ENCODE peak calls at places on chromosomes 7 and 10, in ten cellular contexts. One of them, this sample, is unnamed.

GRCh38 chr7:159137906-159138305 is 6.8 kb downstream of the VIPR2 start:
- DNase-seq in keratinocyte: no peak
- DNase-seq in upper lobe of left lung: no peak
- DNase-seq in bronchial epithelial cell: no peak
- DNase-seq in left lung: no peak
- DNase-seq in stomach: peak
- DNase-seq in suprapubic skin: peak
- DNase-seq in ovary: no peak
- DNase-seq in fibroblast of the aortic adventitia: no peak
- DNase-seq in CD4-positive, CD25-positive, alpha-beta regulatory T cell: no peak
- DNase-seq in this sample: no peak

GRCh38 chr7:90455163-90456030 is 14.0 kb upstream of the PTTG1IP2 start:
- DNase-seq in upper lobe of left lung: no peak
- DNase-seq in ovary: no peak
- DNase-seq in suprapubic skin: no peak
- DNase-seq in stomach: no peak
- DNase-seq in bronchial epithelial cell: peak
- DNase-seq in fibroblast of the aortic adventitia: peak
- DNase-seq in left lung: no peak
- DNase-seq in keratinocyte: no peak
- DNase-seq in CD4-positive, CD25-positive, alpha-beta regulatory T cell: peak
- DNase-seq in this sample: no peak

GRCh38 chr10:4332764-4333473 is 493.1 kb upstream of the AKR1E2 start:
- DNase-seq in fibroblast of the aortic adventitia: no peak
- DNase-seq in left lung: no peak
- DNase-seq in ovary: no peak
- DNase-seq in CD4-positive, CD25-positive, alpha-beta regulatory T cell: peak
- DNase-seq in suprapubic skin: no peak
- DNase-seq in bronchial epithelial cell: no peak
- DNase-seq in stomach: no peak
- DNase-seq in upper lobe of left lung: no peak
- DNase-seq in keratinocyte: no peak
- DNase-seq in this sample: no peak

GRCh38 chr10:22681301-22681700 is 33.1 kb downstream of the PIP4K2A start:
- DNase-seq in fibroblast of the aortic adventitia: no peak
- DNase-seq in CD4-positive, CD25-positive, alpha-beta regulatory T cell: no peak
- DNase-seq in left lung: no peak
- DNase-seq in upper lobe of left lung: no peak
- DNase-seq in bronchial epithelial cell: no peak
- DNase-seq in ovary: no peak
- DNase-seq in keratinocyte: no peak
- DNase-seq in suprapubic skin: no peak
- DNase-seq in stomach: no peak
- DNase-seq in this sample: no peak

GRCh38 chr7:75861636-75862035 is 17.2 kb upstream of the RHBDD2 start:
- DNase-seq in bronchial epithelial cell: no peak
- DNase-seq in upper lobe of left lung: no peak
- DNase-seq in suprapubic skin: no peak
- DNase-seq in ovary: no peak
- DNase-seq in keratinocyte: no peak
- DNase-seq in fibroblast of the aortic adventitia: peak
- DNase-seq in stomach: no peak
- DNase-seq in left lung: no peak
- DNase-seq in CD4-positive, CD25-positive, alpha-beta regulatory T cell: no peak
- DNase-seq in this sample: no peak

GRCh38 chr10:110531687-110532086 is 34.0 kb downstream of the DUSP5 start:
- DNase-seq in left lung: no peak
- DNase-seq in keratinocyte: no peak
- DNase-seq in CD4-positive, CD25-positive, alpha-beta regulatory T cell: no peak
- DNase-seq in upper lobe of left lung: no peak
- DNase-seq in suprapubic skin: no peak
- DNase-seq in fibroblast of the aortic adventitia: no peak
- DNase-seq in stomach: no peak
- DNase-seq in ovary: no peak
- DNase-seq in bronchial epithelial cell: no peak
- DNase-seq in this sample: no peak

GRCh38 chr7:2621061-2621828 is 10.5 kb upstream of the TTYH3 start:
- DNase-seq in fibroblast of the aortic adventitia: peak
- DNase-seq in left lung: no peak
- DNase-seq in suprapubic skin: no peak
- DNase-seq in keratinocyte: no peak
- DNase-seq in ovary: peak
- DNase-seq in stomach: peak
- DNase-seq in CD4-positive, CD25-positive, alpha-beta regulatory T cell: no peak
- DNase-seq in bronchial epithelial cell: no peak
- DNase-seq in upper lobe of left lung: no peak
- DNase-seq in this sample: no peak

GRCh38 chr10:7787150-7787856 is 490 bp downstream of the KIN start:
- DNase-seq in stomach: no peak
- DNase-seq in keratinocyte: no peak
- DNase-seq in CD4-positive, CD25-positive, alpha-beta regulatory T cell: peak
- DNase-seq in upper lobe of left lung: no peak
- DNase-seq in fibroblast of the aortic adventitia: peak
- DNase-seq in ovary: no peak
- DNase-seq in left lung: no peak
- DNase-seq in bronchial epithelial cell: peak
- DNase-seq in suprapubic skin: peak
- DNase-seq in this sample: no peak

GRCh38 chr10:74589226-74589673 is 237.2 kb upstream of the KAT6B start:
- DNase-seq in CD4-positive, CD25-positive, alpha-beta regulatory T cell: peak
- DNase-seq in upper lobe of left lung: peak
- DNase-seq in keratinocyte: peak
- DNase-seq in suprapubic skin: peak
- DNase-seq in ovary: peak
- DNase-seq in fibroblast of the aortic adventitia: peak
- DNase-seq in stomach: peak
- DNase-seq in bronchial epithelial cell: peak
- DNase-seq in left lung: peak
- DNase-seq in this sample: peak

GRCh38 chr10:74586088-74586585 is 240.3 kb upstream of the KAT6B start:
- DNase-seq in bronchial epithelial cell: no peak
- DNase-seq in stomach: no peak
- DNase-seq in keratinocyte: no peak
- DNase-seq in fibroblast of the aortic adventitia: no peak
- DNase-seq in CD4-positive, CD25-positive, alpha-beta regulatory T cell: peak
- DNase-seq in left lung: no peak
- DNase-seq in upper lobe of left lung: no peak
- DNase-seq in suprapubic skin: no peak
- DNase-seq in ovary: no peak
- DNase-seq in this sample: no peak

GRCh38 chr10:74587109-74587508 is 239.3 kb upstream of the KAT6B start:
- DNase-seq in ovary: no peak
- DNase-seq in suprapubic skin: no peak
- DNase-seq in left lung: no peak
- DNase-seq in CD4-positive, CD25-positive, alpha-beta regulatory T cell: no peak
- DNase-seq in fibroblast of the aortic adventitia: no peak
- DNase-seq in bronchial epithelial cell: no peak
- DNase-seq in upper lobe of left lung: no peak
- DNase-seq in keratinocyte: no peak
- DNase-seq in stomach: no peak
- DNase-seq in this sample: no peak

DNA sequence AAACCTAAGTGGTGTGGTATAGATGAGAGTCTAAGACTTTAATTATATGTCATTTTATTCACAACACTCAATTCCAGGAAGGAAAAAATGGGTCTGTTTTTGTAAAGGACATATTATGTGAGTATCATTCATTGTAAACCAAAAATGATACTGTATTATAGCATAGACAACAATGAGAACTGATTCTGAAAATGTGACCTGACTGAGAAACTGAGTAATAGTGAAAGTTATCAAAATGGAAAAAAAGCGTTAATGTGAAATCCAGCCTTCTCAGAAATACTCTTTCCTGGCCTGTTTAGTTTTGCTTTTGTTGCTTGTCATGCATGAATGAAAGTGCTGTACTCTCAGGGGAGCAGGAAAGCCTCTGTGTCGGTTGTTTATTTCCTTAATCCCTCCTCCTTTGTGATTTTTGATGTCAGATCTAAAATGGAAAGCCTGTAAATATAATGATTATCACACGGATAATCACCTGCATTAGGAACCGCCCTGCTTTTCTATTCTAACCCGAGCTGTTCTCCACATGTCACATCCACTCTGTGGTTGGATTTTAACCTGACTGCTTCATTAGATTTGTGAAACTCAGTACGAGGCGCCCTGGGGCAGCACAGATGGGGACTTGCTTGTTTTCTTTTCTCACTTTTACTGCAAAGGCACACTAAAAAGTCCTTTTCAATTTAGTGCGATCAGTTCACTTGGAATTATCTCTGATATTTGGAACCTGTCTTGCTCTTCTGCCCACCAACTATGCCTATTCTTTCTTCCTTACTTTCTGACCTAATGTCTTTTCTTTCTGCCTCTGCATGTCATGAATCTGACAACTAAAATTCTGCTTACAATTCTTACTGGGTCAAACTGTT is 240.9 kb upstream of the KAT6B start:
- DNase-seq in suprapubic skin: no peak
- DNase-seq in upper lobe of left lung: no peak
- DNase-seq in stomach: no peak
- DNase-seq in bronchial epithelial cell: no peak
- DNase-seq in keratinocyte: no peak
- DNase-seq in CD4-positive, CD25-positive, alpha-beta regulatory T cell: peak
- DNase-seq in fibroblast of the aortic adventitia: no peak
- DNase-seq in ovary: peak
- DNase-seq in left lung: no peak
- DNase-seq in this sample: no peak
- H3K4me3 ChIP-seq in suprapubic skin: peak
- H3K4me3 ChIP-seq in upper lobe of left lung: peak
- H3K4me3 ChIP-seq in stomach: no peak
- H3K4me3 ChIP-seq in bronchial epithelial cell: no peak
- H3K4me3 ChIP-seq in keratinocyte: no peak
- H3K4me3 ChIP-seq in CD4-positive, CD25-positive, alpha-beta regulatory T cell: peak
- H3K4me3 ChIP-seq in fibroblast of the aortic adventitia: no peak
- H3K4me3 ChIP-seq in ovary: no peak
- H3K4me3 ChIP-seq in left lung: no peak
- H3K4me3 ChIP-seq in this sample: peak

DNA sequence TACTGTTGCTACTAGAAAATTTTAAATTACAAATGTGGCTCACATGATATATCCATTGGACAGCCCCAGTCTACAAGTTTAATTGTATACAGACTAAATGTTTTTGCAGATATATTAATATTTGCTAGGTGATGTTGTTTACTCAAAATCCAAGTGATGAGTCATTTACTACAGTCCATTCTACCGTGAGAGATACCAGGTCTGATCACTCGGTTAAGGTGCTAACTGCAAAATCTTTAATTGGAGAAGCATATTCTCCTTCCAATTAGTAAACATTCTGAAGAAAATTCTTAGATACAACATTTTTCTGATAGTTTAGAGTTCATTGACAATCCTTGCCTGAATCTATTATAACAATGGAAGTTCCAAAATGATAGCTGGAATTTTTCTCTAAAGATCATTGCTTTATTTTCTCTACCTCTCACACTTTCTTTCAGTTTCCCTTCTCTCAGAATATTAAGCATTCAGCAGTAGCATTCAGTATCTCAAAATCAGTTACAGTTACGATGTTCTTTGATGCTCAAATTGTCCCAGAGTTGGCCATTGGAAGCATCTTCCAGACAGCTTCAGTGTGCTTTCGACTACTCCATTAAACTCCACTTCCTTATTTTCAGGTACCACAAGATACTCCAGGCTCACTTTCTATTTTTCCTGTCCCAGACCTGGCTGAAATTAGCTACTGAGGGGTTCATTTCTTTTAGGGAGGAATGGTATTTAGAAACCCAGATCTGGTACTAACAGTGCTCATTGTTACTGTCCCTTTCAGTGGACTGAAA is 2.3 kb downstream of the ABCB1 start:
- DNase-seq in stomach: no peak
- DNase-seq in ovary: no peak
- DNase-seq in keratinocyte: no peak
- DNase-seq in suprapubic skin: no peak
- DNase-seq in fibroblast of the aortic adventitia: no peak
- DNase-seq in CD4-positive, CD25-positive, alpha-beta regulatory T cell: no peak
- DNase-seq in left lung: no peak
- DNase-seq in bronchial epithelial cell: no peak
- DNase-seq in upper lobe of left lung: no peak
- DNase-seq in this sample: no peak
- H3K4me3 ChIP-seq in stomach: no peak
- H3K4me3 ChIP-seq in ovary: no peak
- H3K4me3 ChIP-seq in keratinocyte: no peak
- H3K4me3 ChIP-seq in suprapubic skin: peak
- H3K4me3 ChIP-seq in fibroblast of the aortic adventitia: no peak
- H3K4me3 ChIP-seq in CD4-positive, CD25-positive, alpha-beta regulatory T cell: no peak
- H3K4me3 ChIP-seq in left lung: no peak
- H3K4me3 ChIP-seq in bronchial epithelial cell: no peak
- H3K4me3 ChIP-seq in upper lobe of left lung: no peak
- H3K4me3 ChIP-seq in this sample: no peak

DNA sequence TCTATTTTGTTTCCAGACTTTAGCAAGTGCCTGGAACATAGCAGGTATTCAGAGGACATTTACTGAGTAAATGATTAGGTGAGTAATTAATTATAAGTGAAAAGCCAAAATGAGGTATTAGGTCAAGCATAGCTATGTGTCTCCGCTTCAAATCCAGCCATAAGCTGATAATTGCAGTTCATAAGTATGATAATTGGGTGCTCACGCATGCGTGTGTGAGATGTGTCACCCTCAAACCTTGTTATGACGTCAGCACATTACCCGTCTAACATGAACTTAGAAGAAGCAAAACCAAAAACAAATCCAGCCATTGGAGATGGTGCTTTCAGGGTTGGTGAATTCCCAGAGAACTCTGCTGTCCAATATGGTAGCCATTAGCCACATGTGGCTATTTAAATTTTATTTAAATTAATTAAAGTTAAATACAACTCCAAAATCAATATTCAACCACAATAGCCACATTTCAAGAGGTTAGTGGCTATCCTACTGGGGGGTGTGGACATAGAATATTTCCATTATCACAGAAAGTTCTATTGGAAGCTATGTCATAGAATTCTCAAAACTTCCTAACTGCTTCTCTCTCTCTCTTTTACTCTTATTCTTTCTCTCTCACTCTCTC is at the start of gene CPA5:
- DNase-seq in suprapubic skin: no peak
- DNase-seq in keratinocyte: no peak
- DNase-seq in CD4-positive, CD25-positive, alpha-beta regulatory T cell: no peak
- DNase-seq in left lung: no peak
- DNase-seq in fibroblast of the aortic adventitia: no peak
- DNase-seq in stomach: no peak
- DNase-seq in bronchial epithelial cell: no peak
- DNase-seq in upper lobe of left lung: no peak
- DNase-seq in ovary: no peak
- DNase-seq in this sample: no peak
- H3K4me3 ChIP-seq in suprapubic skin: no peak
- H3K4me3 ChIP-seq in keratinocyte: no peak
- H3K4me3 ChIP-seq in CD4-positive, CD25-positive, alpha-beta regulatory T cell: no peak
- H3K4me3 ChIP-seq in left lung: no peak
- H3K4me3 ChIP-seq in fibroblast of the aortic adventitia: peak
- H3K4me3 ChIP-seq in stomach: no peak
- H3K4me3 ChIP-seq in bronchial epithelial cell: no peak
- H3K4me3 ChIP-seq in upper lobe of left lung: no peak
- H3K4me3 ChIP-seq in ovary: no peak
- H3K4me3 ChIP-seq in this sample: peak

DNA sequence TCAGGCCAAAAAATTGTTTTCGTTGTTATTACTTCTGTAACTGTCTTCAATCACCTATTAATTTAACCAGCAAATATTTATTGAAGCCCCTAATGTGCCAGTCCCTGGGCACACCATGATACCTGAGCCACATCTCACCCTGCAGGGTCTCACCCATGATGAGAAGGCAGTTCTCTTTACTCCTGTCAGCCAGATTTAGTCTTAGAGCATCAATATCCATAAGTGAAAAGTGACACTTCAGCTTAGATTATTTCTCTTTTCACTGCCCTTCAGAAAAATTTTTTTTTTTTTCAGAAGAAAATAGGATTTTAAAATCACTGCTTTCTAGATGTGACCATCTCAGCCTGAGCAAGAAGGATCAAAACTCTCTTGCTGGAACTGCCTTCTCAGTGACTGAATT is 258.6 kb upstream of the NFE2L3 start:
- DNase-seq in keratinocyte: no peak
- DNase-seq in suprapubic skin: no peak
- DNase-seq in upper lobe of left lung: no peak
- DNase-seq in stomach: no peak
- DNase-seq in ovary: no peak
- DNase-seq in CD4-positive, CD25-positive, alpha-beta regulatory T cell: no peak
- DNase-seq in left lung: no peak
- DNase-seq in fibroblast of the aortic adventitia: no peak
- DNase-seq in bronchial epithelial cell: no peak
- DNase-seq in this sample: no peak
- H3K4me3 ChIP-seq in keratinocyte: peak
- H3K4me3 ChIP-seq in suprapubic skin: peak
- H3K4me3 ChIP-seq in upper lobe of left lung: peak
- H3K4me3 ChIP-seq in stomach: peak
- H3K4me3 ChIP-seq in ovary: peak
- H3K4me3 ChIP-seq in CD4-positive, CD25-positive, alpha-beta regulatory T cell: peak
- H3K4me3 ChIP-seq in left lung: no peak
- H3K4me3 ChIP-seq in fibroblast of the aortic adventitia: no peak
- H3K4me3 ChIP-seq in bronchial epithelial cell: no peak
- H3K4me3 ChIP-seq in this sample: no peak